ENCODE peak calls at places on chromosomes 16 and 17, in nine cellular contexts. U, W, H, R, E, Z, G, J and S are unnamed samples.

GRCh38 chr17:37299257-37299985 is 76.4 kb upstream of the C17orf78 start:
- DNase-seq in U (peak), W (no peak), H (peak), R (no peak), E (peak), Z (no peak), G (no peak), J (no peak), S (peak)

GRCh38 chr16:46428108-46429061 is 192.8 kb downstream of the SHCBP1 start:
- DNase-seq in U (no peak), W (no peak), H (no peak), R (no peak), E (no peak), Z (no peak), G (no peak), J (no peak), S (no peak)

GRCh38 chr16:57609541-57610401 is 18.7 kb upstream of the ADGRG1 start:
- DNase-seq in U (peak), W (no peak), H (no peak), R (no peak), E (no peak), Z (no peak), G (no peak), J (no peak), S (no peak)

GRCh38 chr17:65346166-65346565 is 209.0 kb downstream of the RGS9 start:
- DNase-seq in U (no peak), W (no peak), H (no peak), R (no peak), E (no peak), Z (no peak), G (no peak), J (no peak), S (no peak)

GRCh38 chr17:5419356-5419958 is at the start of gene NUP88:
- DNase-seq in U (peak), W (peak), H (peak), R (peak), E (peak), Z (peak), G (peak), J (peak), S (peak)

GRCh38 chr17:1627219-1627986 is 1.2 kb downstream of the SLC43A2 start:
- DNase-seq in U (no peak), W (no peak), H (no peak), R (no peak), E (no peak), Z (no peak), G (no peak), J (no peak), S (no peak)

GRCh38 chr16:75529056-75529905 is 6.6 kb downstream of the CHST5 start:
- DNase-seq in U (no peak), W (no peak), H (no peak), R (no peak), E (no peak), Z (no peak), G (no peak), J (no peak), S (no peak)

GRCh38 chr16:70661918-70662641 is 15.7 kb downstream of the IL34 start:
- DNase-seq in U (no peak), W (no peak), H (no peak), R (no peak), E (no peak), Z (no peak), G (no peak), J (no peak), S (no peak)

GRCh38 chr17:62562656-62563055 is 64.8 kb upstream of the MRC2 start:
- DNase-seq in U (no peak), W (no peak), H (peak), R (no peak), E (peak), Z (no peak), G (no peak), J (no peak), S (no peak)

GRCh38 chr17:45087496-45087975 is 26.4 kb downstream of the NMT1 start:
- DNase-seq in U (no peak), W (no peak), H (peak), R (no peak), E (peak), Z (no peak), G (no peak), J (no peak), S (no peak)

GRCh38 chr16:57741660-57742191 is 6.2 kb downstream of the KATNB1 start:
- DNase-seq in U (no peak), W (no peak), H (no peak), R (no peak), E (no peak), Z (no peak), G (no peak), J (no peak), S (no peak)

GRCh38 chr16:54407596-54407995 is 121.0 kb upstream of the IRX3 start:
- DNase-seq in U (no peak), W (no peak), H (peak), R (no peak), E (peak), Z (no peak), G (no peak), J (no peak), S (no peak)